ENCODE peak calls at places on chromosomes 2 and 18, in four cellular contexts. One of them, this sample, is unnamed.

GRCh38 chr2:27800856-27801255 is 29.3 kb downstream of the MRPL33 start:
- DNase-seq in epithelial cell of prostate: no peak
- DNase-seq in neuronal stem cell: no peak
- DNase-seq in fibroblast of pulmonary artery: no peak
- DNase-seq in this sample: peak

GRCh38 chr18:77061946-77062517 is 70.6 kb downstream of the MBP start:
- DNase-seq in epithelial cell of prostate: no peak
- DNase-seq in neuronal stem cell: no peak
- DNase-seq in fibroblast of pulmonary artery: no peak
- DNase-seq in this sample: no peak

GRCh38 chr2:109168716-109169115 is 39.7 kb downstream of the SH3RF3 start:
- DNase-seq in epithelial cell of prostate: no peak
- DNase-seq in neuronal stem cell: no peak
- DNase-seq in fibroblast of pulmonary artery: no peak
- DNase-seq in this sample: no peak

GRCh38 chr2:135820003-135820618 is 16.9 kb downstream of the LCT start:
- DNase-seq in epithelial cell of prostate: no peak
- DNase-seq in neuronal stem cell: no peak
- DNase-seq in fibroblast of pulmonary artery: no peak
- DNase-seq in this sample: no peak

GRCh38 chr2:134657650-134658250 is 61.0 kb downstream of the TMEM163 start:
- DNase-seq in epithelial cell of prostate: no peak
- DNase-seq in neuronal stem cell: no peak
- DNase-seq in fibroblast of pulmonary artery: peak
- DNase-seq in this sample: no peak

GRCh38 chr2:234674781-234675201 is 177.9 kb upstream of the ARL4C start:
- DNase-seq in epithelial cell of prostate: no peak
- DNase-seq in neuronal stem cell: no peak
- DNase-seq in fibroblast of pulmonary artery: peak
- DNase-seq in this sample: no peak

GRCh38 chr2:96538487-96539214 is 2.1 kb downstream of the ARID5A start:
- DNase-seq in epithelial cell of prostate: no peak
- DNase-seq in neuronal stem cell: peak
- DNase-seq in fibroblast of pulmonary artery: no peak
- DNase-seq in this sample: no peak

GRCh38 chr18:58064406-58064998 is 20.5 kb downstream of the NEDD4L start:
- DNase-seq in epithelial cell of prostate: no peak
- DNase-seq in neuronal stem cell: no peak
- DNase-seq in fibroblast of pulmonary artery: no peak
- DNase-seq in this sample: no peak

GRCh38 chr2:105787376-105788318 is 42.9 kb downstream of the NCK2 start:
- DNase-seq in epithelial cell of prostate: no peak
- DNase-seq in neuronal stem cell: no peak
- DNase-seq in fibroblast of pulmonary artery: peak
- DNase-seq in this sample: no peak

GRCh38 chr2:240162032-240162431 is 21.6 kb upstream of the OTOS start:
- DNase-seq in epithelial cell of prostate: no peak
- DNase-seq in neuronal stem cell: no peak
- DNase-seq in fibroblast of pulmonary artery: no peak
- DNase-seq in this sample: no peak

GRCh38 chr2:11368059-11368572 is 23.7 kb upstream of the ROCK2 start:
- DNase-seq in epithelial cell of prostate: no peak
- DNase-seq in neuronal stem cell: no peak
- DNase-seq in fibroblast of pulmonary artery: peak
- DNase-seq in this sample: peak

GRCh38 chr2:20684581-20685063 is 17.7 kb downstream of the GDF7 start:
- DNase-seq in epithelial cell of prostate: no peak
- DNase-seq in neuronal stem cell: no peak
- DNase-seq in fibroblast of pulmonary artery: no peak
- DNase-seq in this sample: no peak

GRCh38 chr2:228282371-228282770 is 100.9 kb upstream of the SPHKAP start:
- DNase-seq in epithelial cell of prostate: no peak
- DNase-seq in neuronal stem cell: no peak
- DNase-seq in fibroblast of pulmonary artery: no peak
- DNase-seq in this sample: no peak

GRCh38 chr18:56727399-56727798 is 76.2 kb downstream of the WDR7 start:
- DNase-seq in epithelial cell of prostate: no peak
- DNase-seq in neuronal stem cell: no peak
- DNase-seq in fibroblast of pulmonary artery: no peak
- DNase-seq in this sample: no peak

GRCh38 chr2:10412380-10412779 is 35.7 kb downstream of the ODC1 start:
- DNase-seq in epithelial cell of prostate: no peak
- DNase-seq in neuronal stem cell: no peak
- DNase-seq in fibroblast of pulmonary artery: peak
- DNase-seq in this sample: no peak

GRCh38 chr2:159201321-159202063 is 85.0 kb downstream of the WDSUB1 start:
- DNase-seq in epithelial cell of prostate: no peak
- DNase-seq in neuronal stem cell: no peak
- DNase-seq in fibroblast of pulmonary artery: no peak
- DNase-seq in this sample: no peak

GRCh38 chr2:239308696-239309397 is 92.0 kb downstream of the HDAC4 start:
- DNase-seq in epithelial cell of prostate: no peak
- DNase-seq in neuronal stem cell: no peak
- DNase-seq in fibroblast of pulmonary artery: peak
- DNase-seq in this sample: no peak

GRCh38 chr2:128511731-128512663 is 193.3 kb upstream of the HS6ST1 start:
- DNase-seq in epithelial cell of prostate: no peak
- DNase-seq in neuronal stem cell: no peak
- DNase-seq in fibroblast of pulmonary artery: no peak
- DNase-seq in this sample: no peak

GRCh38 chr2:29531626-29532025 is 389.8 kb downstream of the ALK start:
- DNase-seq in epithelial cell of prostate: no peak
- DNase-seq in neuronal stem cell: no peak
- DNase-seq in fibroblast of pulmonary artery: no peak
- DNase-seq in this sample: no peak

GRCh38 chr2:71880846-71881610 is 266.6 kb downstream of the CYP26B1 start:
- DNase-seq in epithelial cell of prostate: no peak
- DNase-seq in neuronal stem cell: no peak
- DNase-seq in fibroblast of pulmonary artery: peak
- DNase-seq in this sample: no peak

GRCh38 chr2:25312958-25313710 is 28.6 kb downstream of the DNMT3A start:
- DNase-seq in epithelial cell of prostate: no peak
- DNase-seq in neuronal stem cell: no peak
- DNase-seq in fibroblast of pulmonary artery: no peak
- DNase-seq in this sample: no peak

GRCh38 chr18:13388586-13389490 is 170.3 kb downstream of the LDLRAD4 start:
- DNase-seq in epithelial cell of prostate: no peak
- DNase-seq in neuronal stem cell: no peak
- DNase-seq in fibroblast of pulmonary artery: no peak
- DNase-seq in this sample: no peak

GRCh38 chr2:27992787-27993747 is 102.5 kb downstream of the BABAM2 start:
- DNase-seq in epithelial cell of prostate: no peak
- DNase-seq in neuronal stem cell: peak
- DNase-seq in fibroblast of pulmonary artery: peak
- DNase-seq in this sample: no peak

GRCh38 chr2:56531668-56532420 is 348.1 kb downstream of the CCDC85A start:
- DNase-seq in epithelial cell of prostate: no peak
- DNase-seq in neuronal stem cell: no peak
- DNase-seq in fibroblast of pulmonary artery: peak
- DNase-seq in this sample: no peak

GRCh38 chr2:74003494-74004211 is 18.9 kb downstream of the TET3 start:
- DNase-seq in epithelial cell of prostate: no peak
- DNase-seq in neuronal stem cell: no peak
- DNase-seq in fibroblast of pulmonary artery: peak
- DNase-seq in this sample: no peak

GRCh38 chr2:231877533-231878456 is 48.4 kb downstream of the NPPC start:
- DNase-seq in epithelial cell of prostate: peak
- DNase-seq in neuronal stem cell: no peak
- DNase-seq in fibroblast of pulmonary artery: peak
- DNase-seq in this sample: no peak

This sample was measured in cerebellar nuclear complex.